ENCODE peak calls at places on chromosomes 5 and 9, in eight cellular contexts. W, G, O, F, B, N, V and A are unnamed samples.

GRCh38 chr5:32842798-32843531 is 131.8 kb downstream of the NPR3 start:
- DNase-seq in F (no peak), G (no peak), O (no peak), B (no peak), W (peak; percentile 9), N (no peak), V (no peak), A (no peak)

GRCh38 chr5:119878712-119879111 is 249.4 kb downstream of the FAM170A start:
- DNase-seq in G (no peak), F (no peak), O (no peak), N (no peak), B (no peak), W (no peak), V (no peak), A (no peak)

GRCh38 chr9:35797311-35798109 is 6.1 kb downstream of the NPR2 start:
- DNase-seq in N (no peak), V (no peak), G (no peak), O (no peak), B (no peak), W (no peak), F (no peak), A (peak; percentile 44)

GRCh38 chr9:90307177-90307833 is 335.3 kb downstream of the DIRAS2 start:
- DNase-seq in W (no peak), N (no peak), O (no peak), F (no peak), B (no peak), G (no peak), V (peak; percentile 90), A (no peak)

GRCh38 chr5:31291323-31291854 is 97.9 kb downstream of the CDH6 start:
- DNase-seq in G (no peak), W (no peak), V (no peak), O (no peak), N (peak; percentile 15), F (no peak), B (no peak), A (no peak)

GRCh38 chr5:14243768-14244167 is 100.6 kb downstream of the TRIO start:
- DNase-seq in F (no peak), B (no peak), O (no peak), N (no peak), W (no peak), V (no peak), G (no peak), A (no peak)

GRCh38 chr9:122218070-122218884 is 10.5 kb downstream of the LHX6 start:
- DNase-seq in N (no peak), O (no peak), W (no peak), G (no peak), F (no peak), V (no peak), B (no peak), A (no peak)

GRCh38 chr5:115374057-115374775 is 77.8 kb upstream of the CCDC112 start:
- DNase-seq in O (no peak), N (peak; percentile 7), V (no peak), G (no peak), W (no peak), B (no peak), F (no peak), A (no peak)

GRCh38 chr5:173712609-173713176 is 96.2 kb upstream of the BOD1 start:
- DNase-seq in B (no peak), N (no peak), W (no peak), F (no peak), G (no peak), V (no peak), O (no peak), A (no peak)

GRCh38 chr5:72194846-72195245 is 87.6 kb downstream of the MAP1B start:
- DNase-seq in V (no peak), W (peak; percentile 83), N (no peak), O (no peak), F (no peak), B (no peak), G (no peak), A (no peak)

GRCh38 chr5:148179234-148179824 is 11.0 kb downstream of the SPINK14 start:
- DNase-seq in W (peak; percentile 63), N (peak; percentile 64), V (peak; percentile 38), O (peak; percentile 6), F (peak; percentile 61), B (peak; percentile 64), G (no peak), A (peak; percentile 19)

GRCh38 chr5:75337366-75338021 is 474 bp downstream of the HMGCR start:
- DNase-seq in N (peak; percentile 29), B (peak; percentile 68), F (peak; percentile 39), O (peak; percentile 29), V (no peak), W (peak; percentile 57), G (peak; percentile 3), A (peak; percentile 64)